ENCODE peak calls at places on chromosomes 5 and 9, in six cellular contexts. I, Q, U, B, W and O are unnamed samples.

GRCh38 chr5:72441861-72442540 is 65.2 kb downstream of the ZNF366 start:
- DNase-seq in W (no peak), I (no peak), U (no peak), B (no peak), Q (peak; percentile 4), O (no peak)

GRCh38 chr9:133571896-133572595 is 37.1 kb downstream of the FAM163B start:
- DNase-seq in U (no peak), Q (no peak), B (no peak), I (no peak), W (no peak), O (no peak)

GRCh38 chr9:85178486-85178885 is 509.0 kb downstream of the NTRK2 start:
- DNase-seq in I (no peak), W (no peak), Q (no peak), B (no peak), U (no peak), O (no peak)

GRCh38 chr5:103057208-103058130 is 62.5 kb downstream of the GIN1 start:
- DNase-seq in B (no peak), U (no peak), Q (no peak), I (no peak), W (no peak), O (no peak)

GRCh38 chr5:173500213-173500560 is 116.3 kb downstream of the BOD1 start:
- DNase-seq in U (no peak), I (no peak), W (no peak), Q (no peak), B (no peak), O (no peak)

GRCh38 chr9:36056896-36057295 is 20.2 kb downstream of the RECK start:
- DNase-seq in U (no peak), B (no peak), I (no peak), W (no peak), Q (no peak), O (no peak)

GRCh38 chr9:76725181-76725580 is 39.1 kb upstream of the PCA3 start:
- DNase-seq in B (no peak), Q (no peak), W (no peak), U (no peak), I (no peak), O (no peak)

GRCh38 chr5:143618146-143618545 is 193.8 kb upstream of the HMHB1 start:
- DNase-seq in I (no peak), W (no peak), Q (no peak), U (no peak), B (no peak), O (no peak)

GRCh38 chr9:29044959-29045358 is 1471.7 kb upstream of the C9orf72 start:
- DNase-seq in W (no peak), B (no peak), U (no peak), I (peak; percentile 1), Q (peak; percentile 10), O (no peak)
- TF ChIP-seq SP1 in W (no peak), B (no peak), U (no peak), I (no peak), Q (no peak), O (no peak)

DNA sequence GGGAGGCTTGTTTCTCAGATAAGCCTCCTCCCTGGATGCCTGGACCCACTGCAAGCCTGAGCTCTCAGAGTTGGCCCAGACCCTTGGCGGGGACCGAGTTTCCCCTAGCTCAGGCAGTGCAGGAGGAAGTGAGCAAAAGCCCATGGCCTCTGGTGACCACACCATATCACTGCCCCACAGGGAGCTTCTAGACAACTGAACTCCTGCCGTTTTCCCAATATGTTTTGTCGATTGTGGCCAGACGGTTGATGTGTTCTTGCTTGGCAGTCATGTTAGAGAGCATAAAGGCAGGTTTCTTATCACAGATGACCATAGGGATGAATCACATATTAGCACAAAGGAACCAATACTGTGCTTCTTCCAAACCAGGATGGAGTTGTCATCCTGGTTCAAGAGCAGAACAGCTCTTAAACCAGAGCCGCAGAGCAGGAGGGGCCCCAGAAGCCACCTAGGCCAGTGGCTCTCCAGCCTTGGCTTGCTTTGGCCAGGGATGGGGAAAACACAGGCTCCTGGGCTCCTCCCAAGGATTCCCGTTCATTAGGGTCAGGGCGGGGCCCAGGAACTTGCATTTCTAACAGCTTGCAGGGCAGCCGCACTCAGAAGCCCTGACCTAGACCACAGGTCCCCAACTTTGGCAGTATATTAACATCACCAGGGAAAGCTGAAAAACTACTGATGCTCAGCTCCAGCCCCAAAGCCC is 113.1 kb upstream of the TBC1D2 start:
- DNase-seq in B (no peak), W (no peak), I (no peak), Q (no peak), U (peak; percentile 82), O (no peak)
- TF ChIP-seq SP1 in B (no peak), W (no peak), I (no peak), Q (no peak), U (no peak), O (no peak)

DNA sequence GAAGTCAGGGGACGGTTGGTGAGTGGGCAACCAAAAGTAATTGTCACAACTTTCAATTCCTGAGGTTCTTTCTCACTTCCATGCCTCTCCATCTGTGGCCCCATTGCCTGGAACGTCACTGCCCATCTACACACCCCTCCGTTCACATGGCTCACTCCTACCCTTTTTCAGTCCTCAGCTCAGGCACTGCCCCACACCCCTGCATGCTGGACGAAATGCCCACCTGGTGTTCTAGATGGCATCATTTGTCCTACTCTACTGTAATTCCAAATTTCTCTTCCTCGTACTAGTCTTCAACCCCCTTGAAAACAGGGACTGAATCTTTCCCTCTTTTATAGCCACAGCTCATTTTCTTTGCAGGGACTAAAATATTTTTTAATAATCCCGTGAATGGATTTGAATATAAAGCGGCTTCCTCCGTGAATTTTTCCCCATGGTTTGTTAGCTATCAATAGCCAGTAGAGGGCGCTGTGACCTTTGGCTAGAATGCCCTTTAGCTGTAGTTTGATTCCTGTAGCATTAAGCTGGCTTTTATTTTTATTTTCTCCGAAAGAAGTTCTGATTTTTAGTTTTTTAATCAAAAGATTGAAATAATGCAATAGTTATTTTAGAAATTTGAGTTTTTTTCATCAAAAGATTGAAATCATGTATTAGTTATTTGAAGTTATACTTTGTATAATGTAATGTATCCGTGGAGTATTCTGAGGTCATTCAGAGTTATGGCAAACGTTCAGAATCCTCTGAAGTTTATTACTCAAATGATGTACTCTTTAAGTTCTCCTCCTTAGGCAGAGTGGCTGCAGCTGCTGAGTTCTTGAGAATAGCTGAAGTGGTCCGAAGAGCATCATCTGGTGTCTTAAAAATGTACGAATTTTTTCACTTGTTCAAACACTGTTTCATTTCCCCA is 232.1 kb downstream of the SH3GL2 start:
- DNase-seq in U (peak; percentile 15), W (no peak), Q (peak; percentile 15), I (peak; percentile 41), B (peak; percentile 47), O (peak; percentile 19)
- TF ChIP-seq SP1 in U (no peak), W (no peak), Q (no peak), I (no peak), B (no peak), O (no peak)

DNA sequence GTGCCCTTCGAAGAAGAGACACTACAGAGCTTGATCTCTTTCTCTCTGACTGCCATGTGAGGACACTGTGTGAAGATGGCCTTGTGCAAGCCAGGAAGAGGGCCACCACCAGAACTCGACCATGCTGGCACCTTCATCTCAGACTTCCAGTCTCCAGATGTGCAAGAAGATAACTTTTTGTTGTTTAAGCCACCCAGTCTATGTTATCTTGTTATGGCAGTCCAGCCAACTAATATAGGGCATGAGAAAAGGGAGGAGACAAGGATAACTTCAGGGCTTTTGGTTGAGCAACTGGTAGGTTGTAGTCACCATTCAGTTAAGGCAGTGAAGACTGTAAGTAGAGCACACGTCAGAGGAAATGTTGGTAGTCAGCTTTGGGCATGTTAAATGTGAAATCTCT is 515.5 kb downstream of the CSNK1G3 start:
- DNase-seq in U (no peak), I (no peak), Q (no peak), W (no peak), B (no peak), O (no peak)
- TF ChIP-seq SP1 in U (no peak), I (no peak), Q (no peak), W (no peak), B (no peak), O (no peak)